ENCODE peak calls at places on chromosomes 16 and 17, in ten cellular contexts. Q is activated naive CD4-positive, alpha-beta T cell treated with anti-CD3 and anti-CD28 coated beads, Interleukin-2, amount 10 ng/mL, durations not matched to agents 7 days and 5 days; F is heart right ventricle; R is vagina; L is activated CD4-positive, alpha-beta memory T cell treated with anti-CD3 and anti-CD28 coated beads, Interleukin-2, amount 10 ng/mL, durations not matched to agents 7 days and 5 days; B is activated CD4-positive, alpha-beta T cell treated with anti-CD3 and anti-CD28 coated beads, Interleukin-2, amount 50 U/mL, for 1 hour; X is T-cell; I is central memory CD4-positive, alpha-beta T cell; Y is kidney epithelial cell; S is T follicular helper cell. U is an unnamed sample.

GRCh38 chr17:29131814-29132682 is 48.1 kb downstream of the MYO18A start:
- DNase-seq in Y (no peak), X (no peak), L (no peak), B (no peak), I (no peak), S (no peak), Q (no peak), R (no peak), F (no peak), U (no peak)

GRCh38 chr17:71917715-71918114 is 203.1 kb upstream of the SOX9 start:
- DNase-seq in Q (no peak), L (no peak), R (no peak), S (no peak), F (no peak), B (no peak), X (no peak), Y (no peak), I (no peak), U (no peak)

GRCh38 chr17:1997587-1998425 is 27.3 kb downstream of the RTN4RL1 start:
- DNase-seq in B (no peak), R (no peak), Y (no peak), F (no peak), I (no peak), X (no peak), S (no peak), Q (no peak), L (no peak), U (no peak)

GRCh38 chr17:8849311-8850041 is 18.0 kb downstream of the PIK3R6 start:
- DNase-seq in R (no peak), X (no peak), Q (no peak), F (no peak), B (no peak), L (no peak), S (no peak), I (no peak), Y (no peak), U (no peak)

GRCh38 chr16:381788-382717 is at the start of gene PGAP6:
- DNase-seq in R (no peak), Y (no peak), Q (peak; percentile 76), S (peak; percentile 58), B (peak; percentile 58), X (peak; percentile 69), L (peak; percentile 76), I (peak; percentile 58), F (peak; percentile 73), U (peak; percentile 48)

GRCh38 chr17:55931448-55931847 is 180.6 kb downstream of the PCTP start:
- DNase-seq in X (no peak), F (no peak), L (no peak), R (no peak), Q (no peak), B (no peak), S (no peak), I (no peak), Y (no peak), U (no peak)

GRCh38 chr17:80751460-80752368 is 207.1 kb downstream of the RPTOR start:
- DNase-seq in R (peak; percentile 71), L (no peak), X (no peak), F (no peak), Y (no peak), B (no peak), S (no peak), I (no peak), Q (no peak), U (no peak)

GRCh38 chr17:17269926-17270773 is 10.9 kb downstream of the COPS3 start:
- DNase-seq in Y (no peak), L (peak; percentile 37), S (no peak), I (no peak), F (no peak), Q (peak; percentile 49), R (no peak), X (no peak), B (peak; percentile 15), U (no peak)

GRCh38 chr16:87076950-87077749 is 240.0 kb downstream of the C16orf95 start:
- DNase-seq in F (peak; percentile 40), R (no peak), X (peak; percentile 4), I (no peak), B (peak; percentile 6), L (peak; percentile 46), Y (no peak), S (no peak), Q (peak; percentile 60), U (no peak)

GRCh38 chr16:86877835-86878234 is 299.5 kb downstream of the FOXL1 start:
- DNase-seq in R (no peak), X (no peak), S (no peak), I (no peak), Q (no peak), F (no peak), L (no peak), B (no peak), Y (no peak), U (no peak)

GRCh38 chr16:90022209-90023077 is 3.2 kb upstream of the DBNDD1 start:
- DNase-seq in Y (peak; percentile 55), S (peak; percentile 66), R (no peak), L (peak; percentile 84), F (peak; percentile 95), X (peak; percentile 76), B (peak; percentile 69), I (peak; percentile 65), Q (peak; percentile 91), U (peak; percentile 72)